ENCODE peak calls at places on chromosomes 12 and 14, in eight cellular contexts. A is HFFc6, R is epithelial cell of prostate, P is foreskin fibroblast, N is iPS-NIHi11, U is posterior vena cava, K is adipocyte, W is testis. Z is an unnamed sample.
A peak's percentile ranks its signal among the peaks of the same experiment; 100 is the strongest.

GRCh38 chr14:75978249-75978731 is 3.5 kb downstream of the TGFB3 start:
- DNase-seq in N (no peak), U (no peak), W (no peak), K (no peak), P (peak; percentile 53), A (no peak), R (no peak), Z (peak; percentile 30)

GRCh38 chr14:99675951-99676350 is 8.1 kb upstream of the CYP46A1 start:
- DNase-seq in R (no peak), K (no peak), P (no peak), W (no peak), U (peak; percentile 57), A (no peak), N (no peak), Z (no peak)

GRCh38 chr14:96512602-96513397 is 10.6 kb downstream of the PAPOLA start:
- DNase-seq in W (no peak), P (no peak), A (no peak), N (peak; percentile 20), K (no peak), R (no peak), U (no peak), Z (no peak)

GRCh38 chr14:37118673-37119366 is 53.6 kb downstream of the SLC25A21 start:
- DNase-seq in K (no peak), R (no peak), W (no peak), P (no peak), U (no peak), A (no peak), N (no peak), Z (no peak)

GRCh38 chr14:99595034-99595433 is 9.0 kb downstream of the CCDC85C start:
- DNase-seq in K (no peak), U (no peak), R (no peak), P (no peak), A (no peak), N (no peak), W (no peak), Z (no peak)

GRCh38 chr12:113449839-113450238 is 21.8 kb downstream of the LHX5 start:
- DNase-seq in N (no peak), W (no peak), U (no peak), K (no peak), P (no peak), A (no peak), R (no peak), Z (no peak)

GRCh38 chr14:54617467-54617866 is 50.5 kb downstream of the SAMD4A start:
- DNase-seq in U (no peak), K (no peak), A (no peak), R (no peak), P (peak; percentile 44), W (no peak), N (no peak), Z (peak; percentile 30)

GRCh38 chr12:111338096-111338495 is 30.8 kb downstream of the PHETA1 start:
- DNase-seq in A (no peak), K (no peak), R (no peak), P (no peak), W (no peak), U (no peak), N (no peak), Z (no peak)

GRCh38 chr14:60838601-60839000 is 104.0 kb downstream of the MNAT1 start:
- DNase-seq in K (no peak), N (no peak), A (no peak), R (no peak), W (no peak), P (no peak), U (no peak), Z (no peak)

GRCh38 chr12:27123642-27124041 is 41.3 kb upstream of the C12orf71 start:
- DNase-seq in N (peak; percentile 12), U (no peak), P (peak; percentile 38), R (no peak), K (no peak), W (no peak), A (no peak), Z (no peak)

Z was measured in fibroblast of gingiva.